ENCODE peak calls at places on chromosome 7, in nine cellular contexts. K is upper lobe of left lung; V is fibroblast of lung; W is CD4-positive, alpha-beta T cell; G is esophagus muscularis mucosa; H is cardiac muscle cell; C is tibial nerve; Q is lung; E is heart right ventricle. S is an unnamed sample. For H3K9me3, the result is how much of the 10 kb centered on the place peaks cover.

GRCh38 chr7:191105-192034 is 1.0 kb upstream of the FAM20C start:
- DNase-seq in W (no peak), H (peak), E (peak), K (no peak), V (peak), C (peak), Q (no peak), G (no peak), S (peak)

GRCh38 chr7:14858410-14858809 is 44.1 kb downstream of the DGKB start:
- DNase-seq in H (no peak), G (no peak), W (no peak), E (no peak), Q (no peak), C (no peak), V (no peak), K (no peak), S (no peak)

GRCh38 chr7:121605297-121605640 is 209.2 kb upstream of the FAM3C start:
- DNase-seq in H (peak), W (no peak), C (no peak), E (no peak), K (no peak), Q (no peak), G (no peak), V (peak), S (no peak)

GRCh38 chr7:5396999-5397656 is 26.5 kb downstream of the TNRC18 start:
- DNase-seq in Q (peak), H (peak), C (peak), E (peak), V (peak), G (peak), W (peak), K (peak), S (peak)

GRCh38 chr7:98250789-98251188 is 1.2 kb downstream of the TECPR1 start:
- DNase-seq in E (no peak), H (no peak), K (no peak), Q (no peak), V (no peak), C (no peak), G (no peak), W (peak), S (no peak)

GRCh38 chr7:47508389-47509380 is 73.2 kb downstream of the TNS3 start:
- DNase-seq in H (no peak), V (peak), W (no peak), Q (no peak), G (no peak), E (no peak), C (no peak), K (no peak), S (no peak)

GRCh38 chr7:148802101-148802493 is 82.0 kb downstream of the EZH2 start:
- DNase-seq in C (no peak), G (no peak), W (no peak), E (no peak), Q (no peak), K (no peak), V (no peak), H (no peak), S (no peak)

GRCh38 chr7:100023526-100023925 is 8.1 kb downstream of the ZKSCAN1 start:
- DNase-seq in K (no peak), Q (no peak), G (no peak), V (no peak), E (no peak), H (no peak), C (no peak), W (no peak), S (no peak)

GRCh38 chr7:39624202-39624807 is 933 bp downstream of the RALA start:
- DNase-seq in H (no peak), G (no peak), C (peak), W (no peak), E (no peak), Q (no peak), K (peak), V (peak), S (no peak)

GRCh38 chr7:17401806-17402627 is 103.6 kb downstream of the AHR start:
- DNase-seq in K (no peak), V (no peak), Q (no peak), C (no peak), W (no peak), E (no peak), G (no peak), H (no peak), S (no peak)

GRCh38 chr7:1742555-1743303 is 72.7 kb downstream of the ELFN1 start:
- DNase-seq in K (no peak), E (peak), H (peak), V (peak), W (no peak), G (no peak), Q (peak), C (peak), S (peak)

GRCh38 chr7:5750026-5750425 is 31.4 kb downstream of the RNF216 start:
- DNase-seq in G (no peak), C (no peak), V (peak), E (no peak), Q (no peak), K (no peak), W (no peak), H (peak), S (no peak)

GRCh38 chr7:139949629-139950028 is 113.1 kb downstream of the PARP12 start:
- DNase-seq in H (no peak), K (no peak), Q (no peak), W (no peak), C (no peak), G (no peak), E (no peak), V (peak), S (no peak)

GRCh38 chr7:75798770-75799169 is 14.8 kb downstream of the CCL24 start:
- DNase-seq in Q (no peak), H (no peak), V (no peak), W (no peak), E (no peak), K (no peak), G (no peak), C (no peak), S (no peak)

GRCh38 chr7:22559829-22560489 is 60.0 kb upstream of the STEAP1B start:
- DNase-seq in E (peak), H (peak), K (peak), Q (peak), V (peak), G (peak), W (peak), C (peak), S (no peak)

GRCh38 chr7:15424468-15424867 is 137.3 kb downstream of the AGMO start:
- DNase-seq in W (no peak), E (no peak), G (no peak), Q (no peak), V (peak), H (no peak), K (no peak), C (no peak), S (no peak)

GRCh38 chr7:103379270-103379975 is 32.0 kb downstream of the PSMC2 start:
- DNase-seq in C (no peak), K (no peak), W (no peak), E (no peak), H (no peak), G (no peak), V (no peak), Q (no peak), S (no peak)

GRCh38 chr7:129748710-129749109 is 137.2 kb downstream of the NRF1 start:
- DNase-seq in G (no peak), E (no peak), C (no peak), W (no peak), K (no peak), Q (no peak), V (no peak), H (peak), S (no peak)

GRCh38 chr7:128168667-128169210 is 72.3 kb upstream of the LEP start:
- DNase-seq in V (peak), Q (no peak), H (peak), W (no peak), K (no peak), E (peak), C (no peak), G (no peak), S (no peak)

GRCh38 chr7:93228302-93228701 is 2.0 kb upstream of the HEPACAM2 start:
- DNase-seq in W (no peak), V (peak), C (no peak), Q (no peak), K (no peak), E (no peak), H (peak), G (no peak), S (no peak)

GRCh38 chr7:116897661-116898060 is 35.3 kb downstream of the CAPZA2 start:
- DNase-seq in C (no peak), K (no peak), H (no peak), G (no peak), V (peak), E (no peak), W (no peak), Q (no peak), S (no peak)

GRCh38 chr7:142308918-142309317 is 51.1 kb upstream of the PRSS58 start:
- DNase-seq in C (no peak), W (no peak), Q (no peak), G (peak), H (no peak), E (no peak), V (no peak), K (no peak), S (no peak)

GRCh38 chr7:105794741-105795729 is 81.4 kb downstream of the ATXN7L1 start:
- DNase-seq in G (no peak), C (peak), H (peak), K (no peak), V (peak), E (peak), Q (no peak), W (no peak), S (peak)

GRCh38 chr7:149296368-149296767 is 34.4 kb downstream of the ZNF783 start:
- DNase-seq in V (no peak), Q (no peak), K (no peak), E (no peak), H (no peak), G (no peak), W (no peak), C (no peak), S (no peak)

GRCh38 chr7:37050801-37051200 is 326.5 kb upstream of the AOAH start:
- DNase-seq in E (no peak), C (no peak), V (no peak), K (no peak), H (no peak), W (no peak), G (no peak), Q (no peak), S (no peak)

GRCh38 chr7:29453022-29453421 is 110.6 kb upstream of the PRR15 start:
- DNase-seq in Q (no peak), G (no peak), V (no peak), E (no peak), W (no peak), H (peak), K (no peak), C (no peak), S (no peak)

GRCh38 chr7:2248984-2249694 is 7.1 kb downstream of the NUDT1 start:
- DNase-seq in C (peak), G (no peak), E (peak), H (peak), V (peak), Q (peak), K (peak), W (no peak), S (peak)

GRCh38 chr7:855686-856369 is 20.5 kb upstream of the GET4 start:
- DNase-seq in V (no peak), G (no peak), W (no peak), C (no peak), E (no peak), H (no peak), K (no peak), Q (no peak), S (no peak)

GRCh38 chr7:26691886-26692285 is 172.5 kb downstream of the SKAP2 start:
- DNase-seq in C (no peak), V (no peak), K (no peak), W (no peak), H (no peak), E (no peak), Q (no peak), G (no peak), S (no peak)

GRCh38 chr7:104240400-104240799 is 32.6 kb upstream of the ORC5 start:
- DNase-seq in E (no peak), H (peak), Q (no peak), V (no peak), G (no peak), W (no peak), C (no peak), K (no peak), S (no peak)

GRCh38 chr7:89623018-89623672 is 531.1 kb upstream of the STEAP1 start:
- DNase-seq in Q (no peak), V (peak), W (no peak), H (peak), K (no peak), G (no peak), E (no peak), C (peak), S (no peak)

GRCh38 chr7:142885311-142886230 is at the start of gene TRPV6:
- DNase-seq in G (no peak), H (no peak), Q (peak), E (no peak), K (peak), V (no peak), C (no peak), W (no peak), S (no peak)

GRCh38 chr7:44398506-44398905 is 73.1 kb upstream of the CAMK2B start:
- DNase-seq in G (no peak), K (no peak), H (peak), V (no peak), E (no peak), W (no peak), Q (no peak), C (no peak), S (no peak)

GRCh38 chr7:14870394-14870793 is 32.2 kb downstream of the DGKB start:
- DNase-seq in H (no peak), C (no peak), W (no peak), E (no peak), V (no peak), K (no peak), Q (no peak), G (no peak), S (no peak)

GRCh38 chr7:31443457-31443856 is 70.4 kb upstream of the ITPRID1 start:
- DNase-seq in K (no peak), H (peak), C (no peak), V (peak), Q (no peak), G (peak), W (no peak), E (no peak), S (no peak)

DNA sequence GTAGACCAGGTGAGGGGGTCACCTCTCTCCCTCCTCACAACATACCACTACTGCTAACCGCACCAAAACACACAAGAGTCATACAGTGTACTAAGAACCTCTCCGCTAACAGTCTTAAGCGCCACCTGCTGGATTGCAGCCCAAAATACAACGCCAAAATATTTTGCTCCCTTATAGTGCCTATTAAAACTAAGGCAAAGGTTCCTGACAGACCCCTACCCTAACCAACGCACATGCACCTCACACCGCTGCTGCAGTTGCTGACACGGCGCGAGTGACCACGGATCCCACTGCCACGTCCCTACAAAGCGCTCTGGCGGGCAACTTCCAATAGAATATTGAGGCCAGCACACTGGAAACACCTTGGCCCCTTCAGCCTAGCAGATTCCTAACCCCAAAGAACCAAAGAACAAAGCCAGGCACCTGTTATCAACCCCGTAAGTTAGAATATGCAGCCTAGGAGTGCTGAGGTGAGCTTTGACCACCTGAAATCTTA is 563.6 kb upstream of the SEMA3D start:
- DNase-seq in K (no peak), C (peak), W (no peak), V (peak), E (no peak), G (no peak), Q (no peak), H (peak), S (no peak)
- TF ChIP-seq CTCF in K (peak), C (peak), W (no peak), V (peak), E (peak), G (peak), Q (peak), H (peak), S (peak)

GRCh38 chr7:157509226-157509625 is 172.4 kb downstream of the DNAJB6 start:
- DNase-seq in K (no peak), C (no peak), Q (no peak), G (no peak), H (no peak), E (no peak), V (no peak), W (no peak), S (no peak)
- H3K9me3 ChIP-seq in K (under half), C (under half), Q (under half), G (under half), H (under half), E (under half), V (under half), W (under half), S (under half)

GRCh38 chr7:20784311-20785210 is 2.1 kb downstream of the SP8 start:
- DNase-seq in K (no peak), V (no peak), H (no peak), G (no peak), E (no peak), W (no peak), C (no peak), Q (no peak), S (no peak)
- TF ChIP-seq CTCF in K (no peak), V (no peak), H (no peak), G (no peak), E (no peak), W (no peak), C (no peak), Q (no peak), S (no peak)

GRCh38 chr7:153452661-153453060 is 599.5 kb upstream of the DPP6 start:
- DNase-seq in W (no peak), Q (no peak), V (no peak), C (no peak), G (no peak), K (no peak), E (no peak), H (no peak), S (no peak)
- H3K9me3 ChIP-seq in W (under half), Q (under half), V (under half), C (under half), G (under half), K (under half), E (under half), H (under half), S (under half)

GRCh38 chr7:122803323-122803722 is 82.9 kb downstream of the CADPS2 start:
- DNase-seq in Q (no peak), V (peak), C (no peak), G (no peak), E (no peak), W (no peak), H (peak), K (no peak), S (no peak)
- TF ChIP-seq CTCF in Q (peak), V (peak), C (no peak), G (peak), E (peak), W (no peak), H (peak), K (no peak), S (peak)

DNA sequence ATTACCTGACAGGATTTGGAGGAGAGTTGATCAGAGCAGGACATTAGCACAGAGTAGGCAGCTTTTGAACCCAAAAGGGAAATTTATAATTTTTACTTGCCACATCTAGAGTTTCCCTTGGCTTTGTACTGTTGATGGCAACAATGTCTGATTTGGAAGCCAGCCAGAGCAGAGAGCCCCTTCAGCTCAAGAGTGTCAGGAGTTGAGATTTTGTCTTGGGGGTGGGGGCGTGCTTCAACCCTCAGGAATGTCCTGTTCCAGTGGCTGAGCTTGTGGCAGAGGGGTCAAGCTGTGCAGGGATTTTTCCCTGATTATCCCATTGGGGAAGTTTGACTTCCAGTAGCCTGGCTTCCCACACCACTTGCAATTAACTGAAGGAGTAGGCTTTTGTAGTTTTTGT is 27.0 kb downstream of the SP4 start:
- DNase-seq in H (no peak), K (no peak), C (no peak), V (no peak), Q (no peak), E (no peak), W (no peak), G (no peak), S (no peak)
- H3K9me3 ChIP-seq in H (under half), K (under half), C (under half), V (under half), Q (under half), E (under half), W (under half), G (under half), S (under half)

GRCh38 chr7:155953781-155954549 is 141.7 kb upstream of the SHH start:
- DNase-seq in E (no peak), K (no peak), W (no peak), V (no peak), C (no peak), Q (no peak), G (peak), H (no peak), S (no peak)
- TF ChIP-seq CTCF in E (no peak), K (no peak), W (no peak), V (no peak), C (no peak), Q (no peak), G (no peak), H (no peak), S (no peak)

GRCh38 chr7:146214842-146215241 is 98.2 kb downstream of the CNTNAP2 start:
- DNase-seq in K (no peak), H (no peak), V (no peak), C (no peak), G (no peak), W (no peak), Q (no peak), E (no peak), S (no peak)

GRCh38 chr7:146216371-146217041 is 99.9 kb downstream of the CNTNAP2 start:
- DNase-seq in H (no peak), W (no peak), V (no peak), E (no peak), G (no peak), C (no peak), Q (no peak), K (no peak), S (no peak)
- H3K9me3 ChIP-seq in H (under half), W (under half), V (under half), E (under half), G (under half), C (under half), Q (under half), K (under half), S (under half)

S was measured in heart left ventricle.